ENCODE peak calls at places on chromosomes 7 and 10, in ten cellular contexts. M, E, L, J, C, G, P, B, N and Z are unnamed samples.

GRCh38 chr10:780536-781524 is 91.4 kb upstream of the DIP2C start:
- DNase-seq in M (no peak), E (no peak), L (no peak), J (no peak), C (no peak), G (no peak), P (no peak), B (no peak), N (no peak), Z (no peak)

GRCh38 chr10:14386202-14386593 is 55.5 kb upstream of the FRMD4A start:
- DNase-seq in M (no peak), E (no peak), L (peak), J (no peak), C (no peak), G (no peak), P (no peak), B (no peak), N (no peak), Z (no peak)

GRCh38 chr10:129126955-129127354 is 340.1 kb upstream of the MGMT start:
- DNase-seq in M (no peak), E (no peak), L (no peak), J (no peak), C (no peak), G (no peak), P (no peak), B (no peak), N (no peak), Z (no peak)

GRCh38 chr10:49398986-49399385 is 3.1 kb upstream of the DRGX start:
- DNase-seq in M (no peak), E (no peak), L (no peak), J (no peak), C (no peak), G (no peak), P (no peak), B (no peak), N (no peak), Z (no peak)

GRCh38 chr7:133059263-133059662 is 22.6 kb downstream of the CHCHD3 start:
- DNase-seq in M (no peak), E (no peak), L (no peak), J (no peak), C (no peak), G (no peak), P (no peak), B (no peak), N (no peak), Z (no peak)

GRCh38 chr10:132970641-132971438 is 28.5 kb upstream of the CFAP46 start:
- DNase-seq in M (no peak), E (no peak), L (no peak), J (no peak), C (no peak), G (no peak), P (no peak), B (no peak), N (no peak), Z (no peak)

GRCh38 chr7:47373871-47374451 is 207.9 kb downstream of the TNS3 start:
- DNase-seq in M (no peak), E (no peak), L (no peak), J (no peak), C (peak), G (no peak), P (no peak), B (peak), N (no peak), Z (no peak)

GRCh38 chr7:97272237-97272975 is 154.9 kb downstream of the SDHAF3 start:
- DNase-seq in M (no peak), E (no peak), L (no peak), J (no peak), C (no peak), G (no peak), P (no peak), B (no peak), N (no peak), Z (no peak)

GRCh38 chr10:99285846-99286245 is 43.3 kb upstream of the CNNM1 start:
- DNase-seq in M (no peak), E (no peak), L (no peak), J (no peak), C (no peak), G (no peak), P (no peak), B (no peak), N (no peak), Z (no peak)

GRCh38 chr10:106495931-106496330 is 668.6 kb downstream of the SORCS1 start:
- DNase-seq in M (no peak), E (no peak), L (no peak), J (no peak), C (no peak), G (no peak), P (no peak), B (no peak), N (no peak), Z (no peak)

GRCh38 chr10:128035557-128035973 is 90.7 kb downstream of the MKI67 start:
- DNase-seq in M (peak), E (no peak), L (peak), J (peak), C (peak), G (no peak), P (no peak), B (no peak), N (no peak), Z (peak)

GRCh38 chr7:75639893-75640600 is 98.7 kb downstream of the HIP1 start:
- DNase-seq in M (no peak), E (peak), L (peak), J (no peak), C (no peak), G (no peak), P (no peak), B (no peak), N (no peak), Z (no peak)

GRCh38 chr7:151442776-151443496 is 3.0 kb upstream of the CRYGN start:
- DNase-seq in M (no peak), E (no peak), L (no peak), J (no peak), C (no peak), G (no peak), P (no peak), B (no peak), N (no peak), Z (no peak)

GRCh38 chr7:8325067-8325466 is 63.1 kb upstream of the ICA1 start:
- DNase-seq in M (no peak), E (no peak), L (peak), J (no peak), C (no peak), G (no peak), P (no peak), B (no peak), N (no peak), Z (no peak)

GRCh38 chr7:16891338-16891737 is 9.6 kb upstream of the AGR3 start:
- DNase-seq in M (no peak), E (peak), L (peak), J (peak), C (peak), G (peak), P (peak), B (peak), N (no peak), Z (no peak)

GRCh38 chr7:129855234-129855673 is 97.5 kb downstream of the UBE2H start:
- DNase-seq in M (no peak), E (no peak), L (peak), J (no peak), C (no peak), G (peak), P (no peak), B (no peak), N (no peak), Z (no peak)

GRCh38 chr10:7794627-7795026 is 6.7 kb downstream of the ATP5F1C start:
- DNase-seq in M (no peak), E (no peak), L (no peak), J (no peak), C (no peak), G (no peak), P (no peak), B (no peak), N (no peak), Z (no peak)

GRCh38 chr10:44899450-44900080 is 11.6 kb upstream of the TMEM72 start:
- DNase-seq in M (no peak), E (no peak), L (no peak), J (no peak), C (no peak), G (no peak), P (no peak), B (no peak), N (no peak), Z (no peak)

GRCh38 chr10:78757542-78757941 is 311.2 kb upstream of the ZMIZ1 start:
- DNase-seq in M (no peak), E (no peak), L (peak), J (no peak), C (no peak), G (no peak), P (no peak), B (no peak), N (no peak), Z (no peak)

GRCh38 chr10:113585949-113586348 is 33.1 kb downstream of the HABP2 start:
- DNase-seq in M (no peak), E (no peak), L (peak), J (no peak), C (no peak), G (no peak), P (no peak), B (no peak), N (no peak), Z (no peak)

GRCh38 chr10:30093303-30093967 is 34.0 kb upstream of the JCAD start:
- DNase-seq in M (no peak), E (no peak), L (no peak), J (no peak), C (no peak), G (no peak), P (no peak), B (no peak), N (no peak), Z (no peak)

GRCh38 chr10:49618861-49619260 is 5.0 kb downstream of the CHAT start:
- DNase-seq in M (no peak), E (no peak), L (no peak), J (no peak), C (no peak), G (no peak), P (no peak), B (no peak), N (no peak), Z (no peak)